ENCODE peak calls at places on chromosomes 2 and 18, in six cellular contexts. O, R, B, A, D and N are unnamed samples.

GRCh38 chr2:202822411-202822810 is 49.2 kb downstream of the ICA1L start:
- DNase-seq in O (no peak), R (no peak), B (no peak), A (peak), D (no peak), N (no peak)

GRCh38 chr2:205755923-205756322 is 73.6 kb downstream of the NRP2 start:
- DNase-seq in O (no peak), R (no peak), B (peak), A (no peak), D (no peak), N (no peak)

GRCh38 chr2:196113061-196113974 is 44.7 kb upstream of the DNAH7 start:
- DNase-seq in O (peak), R (peak), B (no peak), A (no peak), D (peak), N (peak)

GRCh38 chr2:98478861-98479770 is 34.5 kb downstream of the INPP4A start:
- DNase-seq in O (no peak), R (peak), B (no peak), A (no peak), D (no peak), N (no peak)

GRCh38 chr2:105455488-105455991 is 56.7 kb upstream of the FHL2 start:
- DNase-seq in O (peak), R (peak), B (no peak), A (peak), D (peak), N (peak)

GRCh38 chr18:31275722-31276463 is 42.1 kb upstream of the DSG1 start:
- DNase-seq in O (no peak), R (peak), B (no peak), A (no peak), D (no peak), N (no peak)

GRCh38 chr2:128406629-128407252 is 88.1 kb upstream of the HS6ST1 start:
- DNase-seq in O (no peak), R (no peak), B (no peak), A (no peak), D (no peak), N (peak)

GRCh38 chr2:199902486-199903110 is 8.5 kb upstream of the C2orf69 start:
- DNase-seq in O (no peak), R (no peak), B (no peak), A (no peak), D (no peak), N (no peak)

GRCh38 chr18:32469190-32469611 is 1.5 kb downstream of the GAREM1 start:
- DNase-seq in O (no peak), R (peak), B (peak), A (no peak), D (peak), N (peak)

GRCh38 chr2:144944506-144945230 is 424.7 kb upstream of the ZEB2 start:
- DNase-seq in O (peak), R (no peak), B (no peak), A (no peak), D (no peak), N (no peak)

GRCh38 chr2:2028041-2028440 is 283.7 kb upstream of the PXDN start:
- DNase-seq in O (no peak), R (no peak), B (no peak), A (no peak), D (no peak), N (no peak)

GRCh38 chr18:79856119-79857080 is 58.7 kb downstream of the KCNG2 start:
- DNase-seq in O (peak), R (peak), B (no peak), A (peak), D (no peak), N (peak)

GRCh38 chr2:230886641-230887040 is 21.9 kb downstream of the ITM2C start:
- DNase-seq in O (no peak), R (no peak), B (no peak), A (no peak), D (no peak), N (no peak)

GRCh38 chr2:71872466-71873051 is 275.1 kb downstream of the CYP26B1 start:
- DNase-seq in O (no peak), R (no peak), B (no peak), A (no peak), D (no peak), N (no peak)

GRCh38 chr2:135819211-135819610 is 17.8 kb downstream of the LCT start:
- DNase-seq in O (peak), R (peak), B (no peak), A (no peak), D (no peak), N (no peak)

GRCh38 chr2:120658285-120659158 is 77.1 kb upstream of the GLI2 start:
- DNase-seq in O (no peak), R (no peak), B (no peak), A (no peak), D (no peak), N (no peak)

GRCh38 chr18:66167829-66168463 is 417.1 kb downstream of the CDH7 start:
- DNase-seq in O (no peak), R (no peak), B (no peak), A (no peak), D (no peak), N (no peak)

GRCh38 chr2:207754498-207755383 is 15.0 kb downstream of the FZD5 start:
- DNase-seq in O (no peak), R (no peak), B (no peak), A (no peak), D (no peak), N (no peak)